ENCODE peak calls at places on chromosomes 1 and 21, in seven cellular contexts. One of them, this sample, is unnamed.

GRCh38 chr1:93839756-93840155 is 39.2 kb downstream of the DNTTIP2 start:
- DNase-seq in mucosa of descending colon: no peak
- DNase-seq in fibroblast of lung: no peak
- DNase-seq in PC-3: no peak
- DNase-seq in neural progenitor cell: no peak
- DNase-seq in body of pancreas: no peak
- DNase-seq in stomach: no peak
- DNase-seq in this sample: no peak

GRCh38 chr1:170698711-170699275 is 34.9 kb downstream of the PRRX1 start:
- DNase-seq in mucosa of descending colon: no peak
- DNase-seq in fibroblast of lung: peak; percentile 64
- DNase-seq in PC-3: no peak
- DNase-seq in neural progenitor cell: peak; percentile 48
- DNase-seq in body of pancreas: no peak
- DNase-seq in stomach: no peak
- DNase-seq in this sample: no peak

GRCh38 chr1:30908446-30908885 is at the start of gene SDC3:
- DNase-seq in mucosa of descending colon: no peak
- DNase-seq in fibroblast of lung: no peak
- DNase-seq in PC-3: peak; percentile 49
- DNase-seq in neural progenitor cell: peak; percentile 85
- DNase-seq in body of pancreas: peak; percentile 40
- DNase-seq in stomach: peak; percentile 40
- DNase-seq in this sample: peak; percentile 40

GRCh38 chr1:183956559-183957188 is 80.9 kb downstream of the COLGALT2 start:
- DNase-seq in mucosa of descending colon: peak; percentile 26
- DNase-seq in fibroblast of lung: peak; percentile 72
- DNase-seq in PC-3: peak; percentile 64
- DNase-seq in neural progenitor cell: no peak
- DNase-seq in body of pancreas: no peak
- DNase-seq in stomach: no peak
- DNase-seq in this sample: no peak

GRCh38 chr1:154840557-154841176 is 29.4 kb downstream of the KCNN3 start:
- DNase-seq in mucosa of descending colon: no peak
- DNase-seq in fibroblast of lung: no peak
- DNase-seq in PC-3: no peak
- DNase-seq in neural progenitor cell: no peak
- DNase-seq in body of pancreas: no peak
- DNase-seq in stomach: no peak
- DNase-seq in this sample: peak; percentile 23

GRCh38 chr1:101338714-101339430 is 102.1 kb downstream of the S1PR1 start:
- DNase-seq in mucosa of descending colon: no peak
- DNase-seq in fibroblast of lung: no peak
- DNase-seq in PC-3: peak; percentile 74
- DNase-seq in neural progenitor cell: no peak
- DNase-seq in body of pancreas: no peak
- DNase-seq in stomach: no peak
- DNase-seq in this sample: no peak

GRCh38 chr1:223153177-223154119 is 10.4 kb upstream of the TLR5 start:
- DNase-seq in mucosa of descending colon: no peak
- DNase-seq in fibroblast of lung: no peak
- DNase-seq in PC-3: no peak
- DNase-seq in neural progenitor cell: no peak
- DNase-seq in body of pancreas: no peak
- DNase-seq in stomach: no peak
- DNase-seq in this sample: peak; percentile 46

GRCh38 chr1:63323866-63324778 is 1.8 kb downstream of the FOXD3 start:
- DNase-seq in mucosa of descending colon: no peak
- DNase-seq in fibroblast of lung: no peak
- DNase-seq in PC-3: no peak
- DNase-seq in neural progenitor cell: peak; percentile 81
- DNase-seq in body of pancreas: no peak
- DNase-seq in stomach: no peak
- DNase-seq in this sample: no peak

GRCh38 chr21:45993210-45994085 is 11.9 kb downstream of the COL6A1 start:
- DNase-seq in mucosa of descending colon: no peak
- DNase-seq in fibroblast of lung: no peak
- DNase-seq in PC-3: no peak
- DNase-seq in neural progenitor cell: no peak
- DNase-seq in body of pancreas: no peak
- DNase-seq in stomach: no peak
- DNase-seq in this sample: peak; percentile 43

GRCh38 chr1:70674981-70675685 is 264.1 kb downstream of the CTH start:
- DNase-seq in mucosa of descending colon: no peak
- DNase-seq in fibroblast of lung: no peak
- DNase-seq in PC-3: no peak
- DNase-seq in neural progenitor cell: no peak
- DNase-seq in body of pancreas: no peak
- DNase-seq in stomach: no peak
- DNase-seq in this sample: no peak

GRCh38 chr1:224880593-224881307 is 48.7 kb upstream of the DNAH14 start:
- DNase-seq in mucosa of descending colon: peak; percentile 29
- DNase-seq in fibroblast of lung: no peak
- DNase-seq in PC-3: no peak
- DNase-seq in neural progenitor cell: peak; percentile 80
- DNase-seq in body of pancreas: no peak
- DNase-seq in stomach: no peak
- DNase-seq in this sample: no peak

GRCh38 chr1:19377812-19378718 is 65.9 kb downstream of the SLC66A1 start:
- DNase-seq in mucosa of descending colon: no peak
- DNase-seq in fibroblast of lung: no peak
- DNase-seq in PC-3: no peak
- DNase-seq in neural progenitor cell: no peak
- DNase-seq in body of pancreas: no peak
- DNase-seq in stomach: no peak
- DNase-seq in this sample: no peak

GRCh38 chr1:87941292-87941946 is 612.7 kb downstream of the LMO4 start:
- DNase-seq in mucosa of descending colon: no peak
- DNase-seq in fibroblast of lung: no peak
- DNase-seq in PC-3: no peak
- DNase-seq in neural progenitor cell: peak; percentile 33
- DNase-seq in body of pancreas: no peak
- DNase-seq in stomach: no peak
- DNase-seq in this sample: no peak

GRCh38 chr1:205537386-205538018 is 33.0 kb downstream of the CDK18 start:
- DNase-seq in mucosa of descending colon: no peak
- DNase-seq in fibroblast of lung: no peak
- DNase-seq in PC-3: peak; percentile 34
- DNase-seq in neural progenitor cell: no peak
- DNase-seq in body of pancreas: no peak
- DNase-seq in stomach: no peak
- DNase-seq in this sample: no peak

GRCh38 chr1:172429324-172430127 is 9.0 kb downstream of the C1orf105 start:
- DNase-seq in mucosa of descending colon: peak; percentile 75
- DNase-seq in fibroblast of lung: peak; percentile 78
- DNase-seq in PC-3: peak; percentile 99
- DNase-seq in neural progenitor cell: peak; percentile 57
- DNase-seq in body of pancreas: peak; percentile 62
- DNase-seq in stomach: peak; percentile 36
- DNase-seq in this sample: no peak

GRCh38 chr1:242890211-242890741 is 364.8 kb downstream of the CEP170 start:
- DNase-seq in mucosa of descending colon: peak; percentile 19
- DNase-seq in fibroblast of lung: no peak
- DNase-seq in PC-3: peak; percentile 31
- DNase-seq in neural progenitor cell: peak; percentile 85
- DNase-seq in body of pancreas: peak; percentile 13
- DNase-seq in stomach: no peak
- DNase-seq in this sample: peak; percentile 75

GRCh38 chr1:178275553-178275952 is 181.6 kb downstream of the RASAL2 start:
- DNase-seq in mucosa of descending colon: no peak
- DNase-seq in fibroblast of lung: no peak
- DNase-seq in PC-3: no peak
- DNase-seq in neural progenitor cell: no peak
- DNase-seq in body of pancreas: no peak
- DNase-seq in stomach: no peak
- DNase-seq in this sample: no peak

GRCh38 chr1:118186026-118186425 is 998 bp upstream of the SPAG17 start:
- DNase-seq in mucosa of descending colon: no peak
- DNase-seq in fibroblast of lung: no peak
- DNase-seq in PC-3: no peak
- DNase-seq in neural progenitor cell: peak; percentile 3
- DNase-seq in body of pancreas: no peak
- DNase-seq in stomach: no peak
- DNase-seq in this sample: no peak

GRCh38 chr1:202283991-202284390 is 57.7 kb downstream of the UBE2T start:
- DNase-seq in mucosa of descending colon: no peak
- DNase-seq in fibroblast of lung: peak; percentile 39
- DNase-seq in PC-3: peak; percentile 85
- DNase-seq in neural progenitor cell: no peak
- DNase-seq in body of pancreas: no peak
- DNase-seq in stomach: no peak
- DNase-seq in this sample: no peak

GRCh38 chr21:16992448-16992847 is 520.4 kb upstream of the CXADR start:
- DNase-seq in mucosa of descending colon: no peak
- DNase-seq in fibroblast of lung: no peak
- DNase-seq in PC-3: no peak
- DNase-seq in neural progenitor cell: no peak
- DNase-seq in body of pancreas: no peak
- DNase-seq in stomach: no peak
- DNase-seq in this sample: no peak

GRCh38 chr21:42644223-42645208 is 8.9 kb upstream of the PDE9A start:
- DNase-seq in mucosa of descending colon: no peak
- DNase-seq in fibroblast of lung: peak; percentile 75
- DNase-seq in PC-3: no peak
- DNase-seq in neural progenitor cell: no peak
- DNase-seq in body of pancreas: no peak
- DNase-seq in stomach: no peak
- DNase-seq in this sample: no peak

GRCh38 chr1:29502901-29503300 is 266.6 kb downstream of the PTPRU start:
- DNase-seq in mucosa of descending colon: no peak
- DNase-seq in fibroblast of lung: no peak
- DNase-seq in PC-3: no peak
- DNase-seq in neural progenitor cell: no peak
- DNase-seq in body of pancreas: no peak
- DNase-seq in stomach: peak; percentile 2
- DNase-seq in this sample: no peak

DNA sequence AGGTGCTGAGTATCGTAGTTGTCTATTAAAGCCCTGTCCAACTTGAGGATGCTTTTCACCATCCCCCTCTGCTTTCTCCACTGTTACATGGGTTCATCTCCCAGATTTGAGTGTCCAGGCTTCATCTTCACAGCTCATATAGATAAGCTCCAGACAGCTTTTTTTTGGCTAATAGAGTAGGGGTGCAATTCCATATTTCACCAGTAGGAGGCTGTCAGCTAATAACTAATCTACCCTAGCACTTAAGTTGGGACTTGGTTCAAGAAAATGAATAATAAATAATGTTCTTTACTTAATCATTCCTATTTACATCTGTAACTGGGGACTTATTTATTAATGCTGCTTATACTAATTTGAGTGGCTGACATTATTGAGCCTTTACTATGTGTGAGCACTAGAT is 124.5 kb downstream of the IGSF21 start:
- DNase-seq in mucosa of descending colon: no peak
- DNase-seq in fibroblast of lung: no peak
- DNase-seq in PC-3: no peak
- DNase-seq in neural progenitor cell: no peak
- DNase-seq in body of pancreas: no peak
- DNase-seq in stomach: no peak
- DNase-seq in this sample: no peak
- TF ChIP-seq CTCF in mucosa of descending colon: no peak
- TF ChIP-seq CTCF in fibroblast of lung: peak; percentile 43
- TF ChIP-seq CTCF in PC-3: peak; percentile 50
- TF ChIP-seq CTCF in neural progenitor cell: peak; percentile 44
- TF ChIP-seq CTCF in body of pancreas: no peak
- TF ChIP-seq CTCF in stomach: no peak
- TF ChIP-seq CTCF in this sample: peak; percentile 15

GRCh38 chr1:65817891-65818290 is 25.2 kb downstream of the PDE4B start:
- DNase-seq in mucosa of descending colon: no peak
- DNase-seq in fibroblast of lung: no peak
- DNase-seq in PC-3: no peak
- DNase-seq in neural progenitor cell: no peak
- DNase-seq in body of pancreas: no peak
- DNase-seq in stomach: no peak
- DNase-seq in this sample: no peak
- H3K4me1 ChIP-seq in mucosa of descending colon: no peaks in the 10 kb centered on the region
- H3K4me1 ChIP-seq in fibroblast of lung: peaks cover 10% of the 10 kb centered on the region
- H3K4me1 ChIP-seq in PC-3: peaks cover 10% of the 10 kb centered on the region
- H3K4me1 ChIP-seq in neural progenitor cell: no peaks in the 10 kb centered on the region
- H3K4me1 ChIP-seq in body of pancreas: no peaks in the 10 kb centered on the region
- H3K4me1 ChIP-seq in stomach: no peaks in the 10 kb centered on the region
- H3K4me1 ChIP-seq in this sample: no peaks in the 10 kb centered on the region

DNA sequence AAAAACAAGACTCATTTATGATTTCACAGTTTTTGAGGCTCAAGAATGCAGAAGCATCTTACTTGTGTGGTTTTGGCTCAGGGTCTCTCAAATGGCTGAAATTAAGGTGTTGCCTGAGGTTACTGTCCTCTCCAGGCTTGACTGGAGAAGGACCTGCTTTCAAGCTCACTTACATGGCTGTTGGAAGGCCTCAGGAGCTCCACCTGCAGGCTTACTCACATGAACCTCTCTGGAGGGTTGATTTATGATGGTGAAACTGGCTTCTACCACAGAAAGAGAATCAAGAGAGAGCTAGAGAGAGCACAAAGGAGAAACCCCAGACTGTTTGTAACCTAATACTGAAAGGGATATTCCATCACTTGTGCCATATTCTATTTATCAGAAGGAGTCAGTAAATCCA is 6.2 kb upstream of the KCNK2 start:
- DNase-seq in mucosa of descending colon: peak; percentile 21
- DNase-seq in fibroblast of lung: peak; percentile 48
- DNase-seq in PC-3: peak; percentile 80
- DNase-seq in neural progenitor cell: peak; percentile 56
- DNase-seq in body of pancreas: no peak
- DNase-seq in stomach: no peak
- DNase-seq in this sample: no peak
- TF ChIP-seq CTCF in mucosa of descending colon: no peak
- TF ChIP-seq CTCF in fibroblast of lung: peak; percentile 32
- TF ChIP-seq CTCF in PC-3: peak; percentile 91
- TF ChIP-seq CTCF in neural progenitor cell: peak; percentile 54
- TF ChIP-seq CTCF in body of pancreas: no peak
- TF ChIP-seq CTCF in stomach: peak; percentile 6
- TF ChIP-seq CTCF in this sample: no peak

DNA sequence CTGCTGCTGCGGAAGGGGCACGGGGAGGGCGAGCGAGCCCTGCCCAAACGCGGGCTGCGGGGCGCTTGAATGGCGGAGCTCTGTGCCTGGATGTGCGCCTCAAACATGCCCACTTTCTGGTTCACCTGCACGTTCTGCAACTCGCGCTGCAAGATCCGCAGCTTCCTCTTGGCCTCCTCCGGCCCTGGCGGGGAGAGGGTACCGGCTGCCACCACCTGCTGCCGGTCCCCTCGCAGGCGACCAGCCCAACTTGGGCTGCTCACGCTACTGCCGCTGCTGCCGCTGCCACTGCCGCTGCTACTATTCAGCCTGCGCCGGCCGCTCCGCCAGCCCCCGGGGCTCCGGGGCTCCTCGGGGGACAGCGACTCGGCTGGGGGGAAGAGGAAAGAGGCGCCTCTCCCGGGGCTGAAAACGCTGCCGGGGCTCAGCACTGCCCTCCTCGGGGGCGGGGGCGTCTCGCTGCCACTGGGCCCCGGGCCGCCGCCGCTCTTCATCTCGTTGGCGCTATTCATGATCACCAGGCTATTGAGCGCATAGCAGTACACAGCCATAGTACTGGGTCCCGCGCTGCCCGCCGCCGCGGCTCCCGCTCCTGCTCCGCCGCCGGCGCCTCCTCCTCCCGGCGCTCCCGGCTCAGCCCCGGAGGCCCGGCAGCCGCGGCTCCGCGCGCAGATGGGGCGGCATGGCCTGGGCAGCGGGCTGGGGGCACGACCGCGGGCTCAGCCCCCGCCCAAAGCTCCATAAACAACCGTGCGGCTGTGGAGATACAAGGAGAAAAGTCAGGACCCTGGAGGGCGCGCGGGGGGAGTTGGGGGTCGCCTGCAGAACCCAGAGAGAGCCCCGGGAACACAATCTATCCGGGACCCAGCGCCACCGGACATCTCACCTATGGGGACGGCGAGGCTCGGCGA is 1.9 kb downstream of the ITPKB start:
- DNase-seq in mucosa of descending colon: peak; percentile 51
- DNase-seq in fibroblast of lung: peak; percentile 35
- DNase-seq in PC-3: peak; percentile 53
- DNase-seq in neural progenitor cell: peak; percentile 86
- DNase-seq in body of pancreas: peak; percentile 39
- DNase-seq in stomach: peak; percentile 47
- DNase-seq in this sample: peak; percentile 55
- H3K4me1 ChIP-seq in mucosa of descending colon: peaks cover 14% of the 10 kb centered on the region
- H3K4me1 ChIP-seq in fibroblast of lung: no peaks in the 10 kb centered on the region
- H3K4me1 ChIP-seq in PC-3: peaks cover 13% of the 10 kb centered on the region
- H3K4me1 ChIP-seq in neural progenitor cell: peaks cover 14% of the 10 kb centered on the region
- H3K4me1 ChIP-seq in body of pancreas: peaks cover 44% of the 10 kb centered on the region
- H3K4me1 ChIP-seq in stomach: peaks cover 58% of the 10 kb centered on the region
- H3K4me1 ChIP-seq in this sample: peaks cover 11% of the 10 kb centered on the region